ENCODE peak calls at places on chromosomes 6 and 20, in five cellular contexts. T, R, L, C and P are unnamed samples.

GRCh38 chr6:110053395-110054240 is 75.5 kb downstream of the GPR6 start:
- DNase-seq in C (no peak), R (no peak), T (peak), L (no peak), P (no peak)

GRCh38 chr20:46218656-46219055 is 89.6 kb downstream of the CDH22 start:
- DNase-seq in C (no peak), L (no peak), T (no peak), R (no peak), P (no peak)

GRCh38 chr6:90319044-90319443 is 22.4 kb upstream of the BACH2 start:
- DNase-seq in T (no peak), R (no peak), C (no peak), L (no peak), P (no peak)

GRCh38 chr6:42431877-42432276 is 19.8 kb downstream of the TRERF1 start:
- DNase-seq in T (no peak), C (no peak), L (no peak), R (no peak), P (no peak)

GRCh38 chr20:57451759-57452661 is 60.8 kb downstream of the RBM38 start:
- DNase-seq in T (no peak), L (peak), C (no peak), R (peak), P (no peak)

GRCh38 chr6:133583907-133584306 is 305.0 kb upstream of the TCF21 start:
- DNase-seq in R (no peak), L (no peak), C (no peak), T (no peak), P (no peak)

GRCh38 chr6:7765575-7766325 is 39.9 kb downstream of the BMP6 start:
- DNase-seq in T (no peak), C (no peak), R (no peak), L (no peak), P (no peak)

GRCh38 chr6:34021001-34021838 is 124.7 kb downstream of the GRM4 start:
- DNase-seq in R (no peak), T (no peak), L (no peak), C (no peak), P (no peak)

GRCh38 chr6:22838346-22838745 is 269.0 kb downstream of the HDGFL1 start:
- DNase-seq in C (no peak), T (no peak), L (no peak), R (no peak), P (no peak)

GRCh38 chr6:105995403-105995699 is 90.8 kb upstream of the PRDM1 start:
- DNase-seq in L (no peak), T (no peak), C (no peak), R (no peak), P (no peak)

GRCh38 chr6:130233332-130233731 is 10.6 kb upstream of the SAMD3 start:
- DNase-seq in C (no peak), T (peak), L (no peak), R (no peak), P (no peak)

GRCh38 chr20:46207031-46207549 is 89.0 kb downstream of the CD40 start:
- DNase-seq in T (no peak), L (no peak), R (no peak), C (no peak), P (no peak)

GRCh38 chr6:35258858-35259193 is 709 bp upstream of the ZNF76 start:
- DNase-seq in L (no peak), T (no peak), C (no peak), R (peak), P (no peak)

GRCh38 chr20:58651823-58652605 is 931 bp downstream of the STX16 start:
- DNase-seq in T (peak), L (peak), R (peak), C (peak), P (no peak)

GRCh38 chr20:7818477-7818876 is 121.8 kb downstream of the HAO1 start:
- DNase-seq in T (no peak), C (no peak), R (no peak), L (no peak), P (no peak)

GRCh38 chr6:56528412-56528841 is 114.3 kb downstream of the DST start:
- DNase-seq in L (no peak), R (no peak), T (no peak), C (no peak), P (no peak)

GRCh38 chr6:156779206-156780116 is 2.3 kb downstream of the ARID1B start:
- DNase-seq in L (peak), C (peak), R (peak), T (peak), P (no peak)

GRCh38 chr6:22448311-22448711 is 121.1 kb upstream of the HDGFL1 start:
- DNase-seq in L (no peak), T (peak), C (no peak), R (no peak), P (no peak)

GRCh38 chr20:43658068-43658722 is 8.7 kb upstream of the MYBL2 start:
- DNase-seq in L (no peak), C (no peak), R (no peak), T (peak), P (no peak)

GRCh38 chr20:25054133-25054820 is 3.7 kb downstream of the ACSS1 start:
- DNase-seq in R (no peak), L (no peak), C (no peak), T (no peak), P (no peak)

GRCh38 chr20:51784299-51784698 is 16.1 kb upstream of the ATP9A start:
- DNase-seq in R (no peak), L (no peak), T (no peak), C (no peak), P (no peak)

GRCh38 chr6:62285612-62286469 is at the start of gene KHDRBS2:
- DNase-seq in C (peak), L (peak), T (peak), R (peak), P (peak)

GRCh38 chr6:152981989-152982767 is 663 bp downstream of the FBXO5 start:
- DNase-seq in C (no peak), R (no peak), T (peak), L (peak), P (no peak)

GRCh38 chr20:52261792-52262191 is 70.2 kb upstream of the ZFP64 start:
- DNase-seq in T (no peak), L (no peak), R (no peak), C (no peak), P (no peak)

GRCh38 chr20:24587384-24588046 is 118.1 kb downstream of the SYNDIG1 start:
- DNase-seq in L (no peak), R (no peak), C (no peak), T (no peak), P (no peak)

GRCh38 chr20:16001286-16001685 is 572.0 kb downstream of the KIF16B start:
- DNase-seq in T (no peak), L (no peak), R (no peak), C (no peak), P (no peak)

GRCh38 chr20:49400410-49400809 is 82.1 kb downstream of the KCNB1 start:
- DNase-seq in T (no peak), C (no peak), R (no peak), L (no peak), P (no peak)

GRCh38 chr20:34328928-34329677 is 25.9 kb upstream of the AHCY start:
- DNase-seq in T (no peak), L (no peak), C (no peak), R (no peak), P (no peak)

GRCh38 chr6:34521463-34522288 is 34.5 kb downstream of the SPDEF start:
- DNase-seq in L (peak), C (no peak), T (no peak), R (no peak), P (no peak)

GRCh38 chr6:133814797-133815196 is 74.1 kb upstream of the TCF21 start:
- DNase-seq in L (no peak), R (no peak), C (no peak), T (no peak), P (no peak)

GRCh38 chr6:140485740-140486467 is 1111.5 kb upstream of the CITED2 start:
- DNase-seq in R (no peak), L (no peak), T (no peak), C (no peak), P (no peak)

DNA sequence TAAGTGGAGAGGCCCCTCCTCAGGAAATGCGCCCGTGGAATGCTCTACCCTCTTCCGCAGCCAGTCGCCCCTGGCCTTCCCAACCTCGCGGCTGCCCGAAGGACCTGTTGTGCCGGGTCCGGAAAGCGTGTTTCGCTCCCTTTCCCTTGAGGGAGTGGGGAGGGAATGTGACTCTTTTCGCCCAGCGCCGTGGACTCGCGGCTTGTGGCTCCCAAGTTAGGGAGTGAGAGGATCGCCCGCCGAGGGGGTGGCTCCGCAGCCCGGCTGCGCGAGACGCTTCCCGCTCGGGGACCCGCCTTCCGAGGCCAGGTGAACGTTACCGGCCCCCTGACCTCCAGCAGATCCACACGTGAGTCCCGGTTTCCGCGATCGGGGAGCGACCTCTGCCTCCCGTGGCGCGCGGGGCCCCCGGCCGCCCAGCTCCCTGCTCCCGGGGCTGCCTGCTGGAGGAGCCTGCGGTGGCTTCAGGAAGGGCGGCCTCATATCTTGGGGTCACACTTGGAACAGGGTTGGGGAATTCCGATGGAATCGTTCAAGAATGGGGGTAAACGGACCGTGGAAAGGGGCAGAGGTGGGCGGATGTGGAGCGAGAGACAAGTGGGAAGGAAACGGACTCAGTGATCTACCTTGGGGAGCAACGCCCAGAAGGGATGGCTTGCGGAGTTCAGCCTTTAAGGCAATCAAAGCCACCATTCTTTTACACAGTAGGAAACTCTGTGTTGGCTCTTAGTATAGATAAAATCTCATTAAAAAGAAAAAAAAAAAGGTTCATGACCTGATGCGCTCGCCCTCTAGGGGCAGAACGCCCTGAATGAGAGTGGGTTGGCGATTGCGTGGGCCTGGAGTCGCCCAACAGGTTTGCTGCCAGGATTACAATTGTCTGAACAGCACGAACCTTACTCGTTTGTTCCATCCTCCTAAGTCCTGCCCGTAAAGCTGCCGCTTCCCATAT is 887 bp downstream of the TPD52L1 start:
- DNase-seq in C (no peak), R (no peak), T (peak), L (peak), P (peak)
- TF ChIP-seq CTCF in C (no peak), R (no peak), T (peak), L (no peak), P (peak)

DNA sequence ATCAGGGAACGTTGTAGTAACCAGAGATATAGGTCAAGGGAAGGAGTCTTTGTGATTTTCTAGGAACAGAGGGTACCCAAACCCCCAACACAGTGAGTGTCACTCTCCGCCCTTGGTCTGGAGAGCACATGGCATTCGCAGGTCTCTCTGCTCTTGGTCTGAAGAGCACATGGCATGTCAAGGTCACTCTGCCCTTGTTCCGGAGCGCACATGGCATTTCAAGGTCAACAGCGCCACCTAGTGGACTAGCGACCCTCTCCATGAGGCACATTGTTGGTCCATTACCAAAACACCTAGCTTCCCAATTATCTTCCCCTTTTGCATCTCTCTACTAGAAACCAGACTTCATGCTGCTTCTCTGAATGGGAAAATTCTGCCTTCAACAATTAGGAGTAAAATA is 260.0 kb downstream of the C6orf118 start:
- DNase-seq in T (peak), C (no peak), R (no peak), L (no peak), P (no peak)
- TF ChIP-seq CTCF in T (peak), C (no peak), R (no peak), L (no peak), P (peak)

GRCh38 chr6:160041608-160042007 is 72.7 kb downstream of the IGF2R start:
- DNase-seq in L (no peak), C (no peak), T (no peak), R (no peak), P (no peak)
- TF ChIP-seq CTCF in L (peak), C (no peak), T (no peak), R (no peak), P (no peak)

DNA sequence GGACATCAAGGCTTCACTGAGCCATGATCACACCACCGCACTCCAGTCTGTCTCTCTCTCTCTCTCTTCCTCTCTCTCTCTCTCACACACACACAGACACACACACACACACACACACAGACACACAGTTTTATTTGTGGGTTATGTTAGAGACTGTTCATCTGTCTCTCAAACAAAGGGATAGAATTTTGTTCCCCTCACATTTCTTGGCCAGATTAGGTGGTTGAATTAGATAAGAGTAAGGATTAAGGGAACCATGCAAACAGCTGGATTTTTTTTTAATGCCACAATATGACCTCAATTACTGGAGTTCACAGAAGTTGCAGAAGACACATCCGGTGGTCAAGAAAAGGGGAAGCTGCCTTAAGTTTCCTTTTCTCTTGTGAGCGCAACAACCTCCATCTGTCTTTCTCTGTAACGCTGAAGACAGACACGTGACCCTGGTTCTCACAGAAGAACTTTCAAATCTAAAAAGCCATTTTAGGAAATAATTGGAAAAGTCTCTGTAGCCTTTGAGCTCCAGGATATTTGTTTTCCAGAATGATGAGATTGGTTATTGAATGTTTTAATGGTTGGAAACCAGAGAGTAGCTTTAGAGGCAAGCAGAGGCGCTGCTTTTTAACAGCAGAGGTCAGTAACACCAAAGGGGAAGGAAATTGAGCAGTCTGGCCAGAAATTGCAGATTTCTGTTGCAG is 33.0 kb upstream of the LGSN start:
- DNase-seq in L (no peak), T (peak), C (no peak), R (no peak), P (no peak)
- TF ChIP-seq CTCF in L (peak), T (peak), C (no peak), R (no peak), P (peak)

GRCh38 chr6:148528292-148528691 is 185.7 kb downstream of the SASH1 start:
- DNase-seq in R (no peak), C (no peak), L (no peak), T (peak), P (no peak)
- TF ChIP-seq CTCF in R (no peak), C (no peak), L (no peak), T (peak), P (peak)

DNA sequence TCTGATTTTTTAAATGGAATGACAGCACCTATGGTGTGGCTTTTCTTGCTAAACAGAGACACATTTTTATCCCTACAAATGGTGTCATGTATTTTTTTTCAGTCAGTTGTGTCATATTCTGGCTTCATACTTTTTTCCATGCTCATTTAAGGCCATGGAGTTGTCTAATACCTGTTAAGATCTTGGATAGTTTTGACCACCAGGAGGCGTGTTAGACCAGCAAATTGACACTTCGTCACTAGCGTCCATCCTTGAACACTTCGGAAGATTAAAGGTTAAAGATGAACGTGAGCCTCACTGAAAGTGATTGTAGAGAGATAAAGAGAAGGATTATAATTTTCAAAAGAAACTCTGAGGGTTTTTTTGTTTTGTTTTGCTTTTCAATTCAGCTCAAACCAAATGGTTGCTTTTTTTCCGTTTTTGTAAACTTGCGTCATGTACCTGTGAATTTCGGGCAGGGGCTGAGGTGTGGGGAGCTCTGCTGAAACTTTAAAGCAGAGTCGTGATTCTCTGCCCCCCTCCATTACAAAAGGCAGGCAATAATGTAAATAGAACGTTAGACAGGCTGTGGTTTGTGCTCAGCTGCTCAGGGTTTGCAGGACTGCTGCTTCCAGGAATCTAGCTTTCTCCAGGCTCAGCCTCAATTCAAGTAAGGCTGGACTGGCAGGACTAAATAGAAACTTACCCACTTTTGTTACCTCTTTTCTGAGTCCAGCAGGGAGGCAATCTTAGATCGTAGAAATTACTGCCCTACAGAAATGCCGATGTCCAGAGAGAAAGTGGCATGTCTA is 245.1 kb downstream of the FOXA2 start:
- DNase-seq in C (no peak), T (peak), L (no peak), R (no peak), P (no peak)
- TF ChIP-seq CTCF in C (no peak), T (peak), L (peak), R (peak), P (peak)

DNA sequence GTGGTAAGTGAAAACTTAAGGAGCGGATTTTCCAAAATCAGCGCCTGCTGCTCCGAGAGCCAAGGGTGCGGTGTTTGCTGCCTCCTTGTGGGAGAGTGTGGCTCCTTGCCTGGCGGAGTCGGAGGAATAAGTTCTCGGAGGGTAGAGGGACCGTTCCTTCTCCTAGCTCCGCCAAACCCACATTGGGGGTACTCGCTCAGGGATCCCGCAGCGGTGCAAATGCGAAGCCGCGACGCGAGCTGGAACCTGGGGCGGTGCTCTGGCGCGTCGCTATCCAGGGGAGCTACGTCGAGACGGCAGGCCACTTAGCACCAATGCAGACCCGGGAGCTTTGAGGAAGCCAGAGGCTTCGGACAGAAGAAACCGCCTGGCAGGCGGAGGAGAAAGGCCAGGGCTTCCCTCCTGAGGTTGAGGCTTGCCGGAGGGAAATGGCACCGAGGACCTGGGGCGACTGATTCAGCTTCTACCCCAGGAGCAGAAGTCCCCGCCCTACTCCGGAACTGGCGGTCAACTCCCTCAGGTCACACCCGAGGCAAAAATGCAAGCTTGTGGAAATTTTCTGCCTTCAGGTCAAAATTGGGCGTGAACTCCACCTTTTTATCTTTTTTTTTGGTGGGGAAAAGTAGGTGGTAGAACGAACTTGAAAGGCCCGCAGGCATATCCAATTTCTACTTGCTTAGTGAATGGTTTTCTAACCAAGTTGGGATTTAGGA is 5.7 kb upstream of the DDX43 start:
- DNase-seq in T (peak), R (peak), L (peak), C (peak), P (no peak)
- TF ChIP-seq CTCF in T (peak), R (no peak), L (peak), C (no peak), P (peak)

DNA sequence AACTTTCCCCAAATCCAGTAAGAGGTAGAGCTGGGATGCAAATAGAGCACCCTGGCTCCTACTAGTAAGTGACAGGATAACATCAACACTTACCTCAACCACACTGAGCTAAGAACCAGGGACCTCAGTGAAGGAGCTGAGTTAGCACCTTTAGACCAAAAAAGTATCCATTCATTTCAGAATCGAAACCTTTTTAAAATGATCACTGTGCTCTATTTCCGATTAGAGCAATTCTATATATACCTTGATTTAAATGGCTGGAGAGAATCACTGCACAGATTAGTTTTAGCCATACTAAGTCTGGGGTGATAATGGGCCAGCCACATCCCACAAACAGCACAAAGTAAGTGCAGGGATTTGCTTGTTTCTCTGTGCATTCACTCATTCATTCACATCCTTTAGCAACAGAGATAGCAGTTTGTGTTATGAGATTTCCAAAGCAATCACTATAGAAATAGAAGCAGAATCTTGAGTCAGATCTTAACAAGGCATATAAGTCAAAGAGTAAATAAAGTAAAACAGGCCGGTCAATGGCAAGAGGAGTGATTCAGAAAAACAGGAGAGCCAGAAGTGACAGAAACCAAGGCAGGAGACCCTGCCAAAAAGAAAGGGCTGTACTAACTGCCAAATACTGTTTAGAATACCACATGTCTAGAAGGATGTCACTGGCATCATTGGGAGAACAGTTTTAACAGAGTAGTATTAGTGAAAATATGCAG is 136.3 kb downstream of the KIF13A start:
- DNase-seq in C (no peak), L (no peak), T (no peak), R (no peak), P (no peak)
- TF ChIP-seq CTCF in C (no peak), L (no peak), T (no peak), R (no peak), P (no peak)

GRCh38 chr6:137868721-137869631 is 1.9 kb downstream of the TNFAIP3 start:
- DNase-seq in R (no peak), L (no peak), C (no peak), T (no peak), P (no peak)
- TF ChIP-seq CTCF in R (peak), L (no peak), C (no peak), T (no peak), P (no peak)